ENCODE peak calls at places on chromosomes 3 and 15, in ten cellular contexts. One of them, this sample, is unnamed. For H3K4me1, the result is how much of the 10 kb centered on the place peaks cover.

GRCh38 chr15:58348095-58348812 is 83.5 kb upstream of the LIPC start:
- DNase-seq in uterus: no peak
- DNase-seq in CD4-positive, alpha-beta memory T cell: no peak
- DNase-seq in IMR-90: no peak
- DNase-seq in gastrocnemius medialis: no peak
- DNase-seq in left ventricle myocardium inferior: no peak
- DNase-seq in esophagus muscularis mucosa: peak
- DNase-seq in hepatocyte: no peak
- DNase-seq in GM23338: no peak
- DNase-seq in cardiac muscle cell: no peak
- DNase-seq in this sample: no peak

GRCh38 chr3:129014793-129015345 is 13.8 kb downstream of the EFCC1 start:
- DNase-seq in left ventricle myocardium inferior: no peak
- DNase-seq in gastrocnemius medialis: no peak
- DNase-seq in uterus: no peak
- DNase-seq in esophagus muscularis mucosa: no peak
- DNase-seq in hepatocyte: no peak
- DNase-seq in GM23338: no peak
- DNase-seq in CD4-positive, alpha-beta memory T cell: no peak
- DNase-seq in IMR-90: no peak
- DNase-seq in cardiac muscle cell: no peak
- DNase-seq in this sample: no peak

GRCh38 chr3:134057006-134057832 is 27.5 kb upstream of the SLCO2A1 start:
- DNase-seq in uterus: no peak
- DNase-seq in gastrocnemius medialis: no peak
- DNase-seq in hepatocyte: no peak
- DNase-seq in IMR-90: peak
- DNase-seq in left ventricle myocardium inferior: no peak
- DNase-seq in GM23338: no peak
- DNase-seq in cardiac muscle cell: no peak
- DNase-seq in esophagus muscularis mucosa: no peak
- DNase-seq in CD4-positive, alpha-beta memory T cell: no peak
- DNase-seq in this sample: no peak

GRCh38 chr3:195052939-195053338 is 218.0 kb downstream of the XXYLT1 start:
- DNase-seq in cardiac muscle cell: no peak
- DNase-seq in CD4-positive, alpha-beta memory T cell: no peak
- DNase-seq in GM23338: no peak
- DNase-seq in esophagus muscularis mucosa: no peak
- DNase-seq in IMR-90: no peak
- DNase-seq in uterus: no peak
- DNase-seq in left ventricle myocardium inferior: no peak
- DNase-seq in gastrocnemius medialis: no peak
- DNase-seq in hepatocyte: no peak
- DNase-seq in this sample: no peak

GRCh38 chr3:141618938-141619337 is 119.2 kb upstream of the RNF7 start:
- DNase-seq in uterus: no peak
- DNase-seq in GM23338: peak
- DNase-seq in gastrocnemius medialis: no peak
- DNase-seq in esophagus muscularis mucosa: no peak
- DNase-seq in hepatocyte: no peak
- DNase-seq in IMR-90: no peak
- DNase-seq in left ventricle myocardium inferior: no peak
- DNase-seq in cardiac muscle cell: no peak
- DNase-seq in CD4-positive, alpha-beta memory T cell: no peak
- DNase-seq in this sample: no peak

GRCh38 chr3:118239253-118239652 is 795.4 kb downstream of the IGSF11 start:
- DNase-seq in GM23338: no peak
- DNase-seq in uterus: no peak
- DNase-seq in gastrocnemius medialis: no peak
- DNase-seq in IMR-90: no peak
- DNase-seq in CD4-positive, alpha-beta memory T cell: no peak
- DNase-seq in esophagus muscularis mucosa: no peak
- DNase-seq in hepatocyte: no peak
- DNase-seq in cardiac muscle cell: no peak
- DNase-seq in left ventricle myocardium inferior: no peak
- DNase-seq in this sample: no peak

GRCh38 chr3:30607032-30607833 is 832 bp downstream of the TGFBR2 start:
- DNase-seq in uterus: peak
- DNase-seq in esophagus muscularis mucosa: peak
- DNase-seq in IMR-90: no peak
- DNase-seq in CD4-positive, alpha-beta memory T cell: peak
- DNase-seq in left ventricle myocardium inferior: peak
- DNase-seq in GM23338: peak
- DNase-seq in cardiac muscle cell: peak
- DNase-seq in hepatocyte: peak
- DNase-seq in gastrocnemius medialis: peak
- DNase-seq in this sample: peak

GRCh38 chr15:51883436-51883835 is 54.0 kb downstream of the TMOD3 start:
- DNase-seq in CD4-positive, alpha-beta memory T cell: no peak
- DNase-seq in hepatocyte: no peak
- DNase-seq in IMR-90: peak
- DNase-seq in uterus: no peak
- DNase-seq in esophagus muscularis mucosa: no peak
- DNase-seq in cardiac muscle cell: peak
- DNase-seq in GM23338: no peak
- DNase-seq in gastrocnemius medialis: no peak
- DNase-seq in left ventricle myocardium inferior: no peak
- DNase-seq in this sample: no peak

GRCh38 chr3:127747066-127747465 is 74.3 kb downstream of the ABTB1 start:
- DNase-seq in hepatocyte: no peak
- DNase-seq in IMR-90: no peak
- DNase-seq in cardiac muscle cell: no peak
- DNase-seq in uterus: no peak
- DNase-seq in GM23338: no peak
- DNase-seq in CD4-positive, alpha-beta memory T cell: no peak
- DNase-seq in esophagus muscularis mucosa: no peak
- DNase-seq in left ventricle myocardium inferior: no peak
- DNase-seq in gastrocnemius medialis: no peak
- DNase-seq in this sample: no peak
- H3K4me1 ChIP-seq in hepatocyte: under half
- H3K4me1 ChIP-seq in IMR-90: under half
- H3K4me1 ChIP-seq in cardiac muscle cell: under half
- H3K4me1 ChIP-seq in uterus: under half
- H3K4me1 ChIP-seq in GM23338: under half
- H3K4me1 ChIP-seq in CD4-positive, alpha-beta memory T cell: under half
- H3K4me1 ChIP-seq in esophagus muscularis mucosa: half or more
- H3K4me1 ChIP-seq in left ventricle myocardium inferior: half or more
- H3K4me1 ChIP-seq in gastrocnemius medialis: half or more
- H3K4me1 ChIP-seq in this sample: under half

GRCh38 chr15:65066001-65066634 is 1.7 kb downstream of the RASL12 start:
- DNase-seq in left ventricle myocardium inferior: no peak
- DNase-seq in GM23338: no peak
- DNase-seq in hepatocyte: no peak
- DNase-seq in esophagus muscularis mucosa: no peak
- DNase-seq in gastrocnemius medialis: no peak
- DNase-seq in uterus: no peak
- DNase-seq in CD4-positive, alpha-beta memory T cell: no peak
- DNase-seq in cardiac muscle cell: no peak
- DNase-seq in IMR-90: peak
- DNase-seq in this sample: no peak
- H3K4me3 ChIP-seq in left ventricle myocardium inferior: peak
- H3K4me3 ChIP-seq in GM23338: peak
- H3K4me3 ChIP-seq in hepatocyte: no peak
- H3K4me3 ChIP-seq in esophagus muscularis mucosa: peak
- H3K4me3 ChIP-seq in gastrocnemius medialis: peak
- H3K4me3 ChIP-seq in uterus: peak
- H3K4me3 ChIP-seq in CD4-positive, alpha-beta memory T cell: no peak
- H3K4me3 ChIP-seq in cardiac muscle cell: no peak
- H3K4me3 ChIP-seq in IMR-90: no peak
- H3K4me3 ChIP-seq in this sample: no peak

GRCh38 chr3:22887664-22888291 is 315.3 kb upstream of the UBE2E2 start:
- DNase-seq in gastrocnemius medialis: no peak
- DNase-seq in cardiac muscle cell: peak
- DNase-seq in left ventricle myocardium inferior: no peak
- DNase-seq in esophagus muscularis mucosa: no peak
- DNase-seq in GM23338: peak
- DNase-seq in uterus: no peak
- DNase-seq in CD4-positive, alpha-beta memory T cell: no peak
- DNase-seq in IMR-90: peak
- DNase-seq in hepatocyte: peak
- DNase-seq in this sample: no peak

GRCh38 chr3:22898558-22898957 is 304.6 kb upstream of the UBE2E2 start:
- DNase-seq in left ventricle myocardium inferior: no peak
- DNase-seq in CD4-positive, alpha-beta memory T cell: no peak
- DNase-seq in GM23338: no peak
- DNase-seq in cardiac muscle cell: no peak
- DNase-seq in esophagus muscularis mucosa: no peak
- DNase-seq in IMR-90: no peak
- DNase-seq in uterus: no peak
- DNase-seq in gastrocnemius medialis: no peak
- DNase-seq in hepatocyte: no peak
- DNase-seq in this sample: no peak

GRCh38 chr3:22894877-22895276 is 308.2 kb upstream of the UBE2E2 start:
- DNase-seq in cardiac muscle cell: no peak
- DNase-seq in left ventricle myocardium inferior: no peak
- DNase-seq in hepatocyte: no peak
- DNase-seq in CD4-positive, alpha-beta memory T cell: no peak
- DNase-seq in uterus: peak
- DNase-seq in esophagus muscularis mucosa: no peak
- DNase-seq in IMR-90: no peak
- DNase-seq in GM23338: no peak
- DNase-seq in gastrocnemius medialis: no peak
- DNase-seq in this sample: no peak

GRCh38 chr3:22893631-22894377 is 309.3 kb upstream of the UBE2E2 start:
- DNase-seq in esophagus muscularis mucosa: no peak
- DNase-seq in cardiac muscle cell: no peak
- DNase-seq in CD4-positive, alpha-beta memory T cell: no peak
- DNase-seq in left ventricle myocardium inferior: no peak
- DNase-seq in uterus: peak
- DNase-seq in hepatocyte: peak
- DNase-seq in IMR-90: no peak
- DNase-seq in gastrocnemius medialis: no peak
- DNase-seq in GM23338: no peak
- DNase-seq in this sample: no peak

DNA sequence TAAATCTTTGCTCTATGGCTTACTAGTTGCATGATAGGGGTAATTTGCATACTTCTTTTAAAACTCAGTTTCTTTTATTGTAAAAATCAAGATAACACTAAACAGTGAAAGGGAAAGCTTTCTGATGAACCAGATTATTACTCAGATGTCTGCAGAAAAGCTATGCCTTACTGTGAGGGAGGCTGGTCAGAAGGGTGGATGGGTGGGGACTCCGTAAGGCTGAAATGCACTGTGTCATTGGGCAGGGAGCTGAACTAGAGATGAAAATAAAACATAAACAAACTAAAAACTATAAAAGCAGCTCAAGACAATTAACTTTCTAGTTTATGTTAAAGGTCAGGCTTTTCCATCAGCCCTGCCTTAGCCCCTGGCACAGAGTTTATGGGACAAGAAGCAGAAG is 310.1 kb upstream of the UBE2E2 start:
- DNase-seq in CD4-positive, alpha-beta memory T cell: no peak
- DNase-seq in GM23338: no peak
- DNase-seq in left ventricle myocardium inferior: no peak
- DNase-seq in hepatocyte: no peak
- DNase-seq in esophagus muscularis mucosa: no peak
- DNase-seq in IMR-90: no peak
- DNase-seq in gastrocnemius medialis: no peak
- DNase-seq in uterus: no peak
- DNase-seq in cardiac muscle cell: no peak
- DNase-seq in this sample: no peak
- H3K27ac ChIP-seq in CD4-positive, alpha-beta memory T cell: no peak
- H3K27ac ChIP-seq in GM23338: no peak
- H3K27ac ChIP-seq in left ventricle myocardium inferior: no peak
- H3K27ac ChIP-seq in hepatocyte: peak
- H3K27ac ChIP-seq in esophagus muscularis mucosa: no peak
- H3K27ac ChIP-seq in IMR-90: no peak
- H3K27ac ChIP-seq in gastrocnemius medialis: no peak
- H3K27ac ChIP-seq in uterus: no peak
- H3K27ac ChIP-seq in cardiac muscle cell: no peak
- H3K27ac ChIP-seq in this sample: no peak

GRCh38 chr3:71307884-71308697 is 275.4 kb downstream of the FOXP1 start:
- DNase-seq in CD4-positive, alpha-beta memory T cell: no peak
- DNase-seq in uterus: no peak
- DNase-seq in gastrocnemius medialis: no peak
- DNase-seq in IMR-90: peak
- DNase-seq in cardiac muscle cell: peak
- DNase-seq in hepatocyte: no peak
- DNase-seq in GM23338: no peak
- DNase-seq in esophagus muscularis mucosa: no peak
- DNase-seq in left ventricle myocardium inferior: no peak
- DNase-seq in this sample: no peak

GRCh38 chr3:71304261-71304646 is 279.3 kb downstream of the FOXP1 start:
- DNase-seq in esophagus muscularis mucosa: no peak
- DNase-seq in GM23338: peak
- DNase-seq in gastrocnemius medialis: no peak
- DNase-seq in uterus: no peak
- DNase-seq in IMR-90: no peak
- DNase-seq in left ventricle myocardium inferior: no peak
- DNase-seq in CD4-positive, alpha-beta memory T cell: no peak
- DNase-seq in cardiac muscle cell: no peak
- DNase-seq in hepatocyte: no peak
- DNase-seq in this sample: no peak

GRCh38 chr3:71304684-71305083 is 278.8 kb downstream of the FOXP1 start:
- DNase-seq in hepatocyte: peak
- DNase-seq in GM23338: peak
- DNase-seq in esophagus muscularis mucosa: no peak
- DNase-seq in uterus: peak
- DNase-seq in gastrocnemius medialis: no peak
- DNase-seq in IMR-90: peak
- DNase-seq in left ventricle myocardium inferior: no peak
- DNase-seq in CD4-positive, alpha-beta memory T cell: no peak
- DNase-seq in cardiac muscle cell: peak
- DNase-seq in this sample: no peak

GRCh38 chr3:71303627-71304260 is 279.8 kb downstream of the FOXP1 start:
- DNase-seq in cardiac muscle cell: no peak
- DNase-seq in esophagus muscularis mucosa: no peak
- DNase-seq in gastrocnemius medialis: no peak
- DNase-seq in GM23338: peak
- DNase-seq in CD4-positive, alpha-beta memory T cell: no peak
- DNase-seq in IMR-90: no peak
- DNase-seq in hepatocyte: no peak
- DNase-seq in uterus: no peak
- DNase-seq in left ventricle myocardium inferior: no peak
- DNase-seq in this sample: no peak

DNA sequence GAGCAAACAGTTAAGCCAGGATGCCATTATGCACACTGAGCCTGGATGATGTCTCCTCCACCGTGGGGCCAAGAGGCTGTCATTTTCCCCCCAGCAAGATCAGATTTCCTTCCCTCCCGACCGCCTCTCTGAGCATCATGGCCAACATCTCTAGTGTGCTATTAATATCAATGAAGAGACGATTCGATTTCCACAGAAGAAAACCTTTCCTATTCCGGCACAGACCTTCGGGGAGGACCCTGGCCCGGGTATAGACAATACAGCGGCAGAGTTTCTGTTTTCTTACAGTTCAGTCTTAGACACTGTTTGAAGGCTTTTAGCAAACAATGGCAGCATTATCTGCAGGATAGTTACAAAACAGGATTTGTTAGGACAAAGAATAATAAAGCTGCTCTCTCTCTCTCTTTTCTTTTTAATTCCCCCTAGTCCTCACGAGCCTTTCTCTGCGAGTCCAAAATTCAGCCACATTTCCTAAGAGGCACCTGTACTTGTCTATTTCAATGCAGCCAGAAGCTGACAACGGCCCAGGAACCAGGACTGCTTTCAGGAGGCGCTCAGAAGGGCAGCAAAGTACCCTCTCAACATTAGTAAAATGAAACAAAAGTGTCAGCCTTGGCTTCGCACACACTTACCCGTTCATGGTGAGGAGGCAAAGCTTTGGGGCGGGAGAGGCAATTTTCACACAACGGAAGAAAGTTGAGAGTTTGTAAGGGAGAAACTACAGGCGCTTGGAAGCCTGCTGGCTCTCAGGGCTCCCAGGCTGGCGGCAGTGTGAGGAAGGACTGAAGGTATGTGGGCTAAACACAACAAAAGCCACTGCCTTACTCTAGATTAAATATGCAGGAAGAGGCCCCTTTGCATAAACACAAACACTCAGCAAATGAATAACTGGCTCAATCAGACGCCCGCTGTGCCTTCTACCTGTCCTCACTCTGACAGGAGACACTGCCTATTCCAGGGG is 278.0 kb downstream of the FOXP1 start:
- DNase-seq in hepatocyte: peak
- DNase-seq in GM23338: peak
- DNase-seq in esophagus muscularis mucosa: no peak
- DNase-seq in left ventricle myocardium inferior: peak
- DNase-seq in uterus: no peak
- DNase-seq in IMR-90: peak
- DNase-seq in gastrocnemius medialis: peak
- DNase-seq in CD4-positive, alpha-beta memory T cell: peak
- DNase-seq in cardiac muscle cell: peak
- DNase-seq in this sample: no peak
- H3K4me1 ChIP-seq in hepatocyte: half or more
- H3K4me1 ChIP-seq in GM23338: half or more
- H3K4me1 ChIP-seq in esophagus muscularis mucosa: half or more
- H3K4me1 ChIP-seq in left ventricle myocardium inferior: under half
- H3K4me1 ChIP-seq in uterus: under half
- H3K4me1 ChIP-seq in IMR-90: under half
- H3K4me1 ChIP-seq in gastrocnemius medialis: under half
- H3K4me1 ChIP-seq in CD4-positive, alpha-beta memory T cell: half or more
- H3K4me1 ChIP-seq in cardiac muscle cell: half or more
- H3K4me1 ChIP-seq in this sample: under half

This sample was measured in DND-41.